ENCODE peak calls at places on chromosomes 4 and X, in five cellular contexts. Q is omental fat pad, S is epithelial cell of esophagus, B is gastrocnemius medialis, X is pancreas. R is an unnamed sample.

GRCh38 chr4:182139481-182139880 is 103.7 kb upstream of the TENM3 start:
- DNase-seq in X (no peak), B (no peak), Q (no peak), S (no peak), R (no peak)

GRCh38 chr4:7638984-7639789 is 204.5 kb upstream of the PSAPL1 start:
- DNase-seq in B (peak), S (no peak), X (no peak), Q (no peak), R (peak)

GRCh38 chr4:145842224-145842887 is 96.3 kb downstream of the ZNF827 start:
- DNase-seq in Q (no peak), S (peak), X (no peak), B (peak), R (no peak)

GRCh38 chrX:15207384-15207783 is 62.5 kb downstream of the ASB9 start:
- DNase-seq in S (no peak), B (no peak), X (no peak), Q (no peak), R (no peak)

GRCh38 chrX:70613295-70613694 is 168.7 kb downstream of the DLG3 start:
- DNase-seq in B (no peak), X (no peak), S (peak), Q (no peak), R (no peak)

GRCh38 chrX:93673869-93674271 is at the start of gene FAM133A:
- DNase-seq in Q (no peak), S (peak), X (no peak), B (no peak), R (no peak)

GRCh38 chr4:44670466-44671199 is 7.6 kb upstream of the GUF1 start:
- DNase-seq in Q (no peak), X (no peak), B (no peak), S (no peak), R (no peak)

GRCh38 chr4:138455097-138455496 is 212.9 kb upstream of the SLC7A11 start:
- DNase-seq in S (no peak), Q (no peak), B (no peak), X (no peak), R (no peak)

GRCh38 chr4:40763228-40763716 is 13.5 kb downstream of the NSUN7 start:
- DNase-seq in B (no peak), S (peak), Q (no peak), X (no peak), R (no peak)

GRCh38 chr4:174284181-174284886 is 623 bp downstream of the CEP44 start:
- DNase-seq in X (no peak), B (no peak), S (peak), Q (no peak), R (no peak)

GRCh38 chr4:54094449-54094848 is 5.5 kb upstream of the GSX2 start:
- DNase-seq in B (no peak), X (no peak), S (no peak), Q (no peak), R (no peak)

GRCh38 chr4:55635760-55636621 is at the start of gene NMU:
- DNase-seq in S (peak), Q (no peak), X (peak), B (no peak), R (peak)

GRCh38 chr4:54189140-54189539 is 40.0 kb upstream of the PDGFRA start:
- DNase-seq in B (no peak), Q (no peak), X (no peak), S (no peak), R (no peak)

GRCh38 chr4:13706130-13706529 is 78.6 kb upstream of the BOD1L1 start:
- DNase-seq in B (no peak), X (no peak), Q (no peak), S (peak), R (peak)

GRCh38 chr4:184529283-184529682 is 54.9 kb upstream of the IRF2 start:
- DNase-seq in Q (no peak), X (no peak), S (peak), B (no peak), R (peak)

GRCh38 chrX:154353172-154353843 is 21.1 kb downstream of the FLNA start:
- DNase-seq in B (no peak), S (no peak), X (peak), Q (no peak), R (no peak)

GRCh38 chr4:76251448-76252270 is at the start of gene FAM47E:
- DNase-seq in S (peak), Q (no peak), X (peak), B (peak), R (peak)
- TF ChIP-seq CTCF in S (no peak), Q (no peak), X (peak), B (peak), R (peak)

GRCh38 chr4:109798866-109799265 is 2.9 kb downstream of the CFI start:
- DNase-seq in X (no peak), S (no peak), Q (no peak), B (no peak), R (no peak)
- TF ChIP-seq CTCF in X (no peak), S (no peak), Q (no peak), B (no peak), R (no peak)

GRCh38 chr4:112951362-112951962 is 98.0 kb upstream of the ANK2 start:
- DNase-seq in Q (no peak), B (no peak), S (peak), X (no peak), R (no peak)
- TF ChIP-seq CTCF in Q (no peak), B (peak), S (peak), X (peak), R (peak)

GRCh38 chr4:163251204-163251603 is 81.2 kb downstream of the NPY1R start:
- DNase-seq in Q (no peak), X (no peak), S (peak), B (no peak), R (no peak)
- TF ChIP-seq CTCF in Q (no peak), X (no peak), S (peak), B (no peak), R (no peak)

DNA sequence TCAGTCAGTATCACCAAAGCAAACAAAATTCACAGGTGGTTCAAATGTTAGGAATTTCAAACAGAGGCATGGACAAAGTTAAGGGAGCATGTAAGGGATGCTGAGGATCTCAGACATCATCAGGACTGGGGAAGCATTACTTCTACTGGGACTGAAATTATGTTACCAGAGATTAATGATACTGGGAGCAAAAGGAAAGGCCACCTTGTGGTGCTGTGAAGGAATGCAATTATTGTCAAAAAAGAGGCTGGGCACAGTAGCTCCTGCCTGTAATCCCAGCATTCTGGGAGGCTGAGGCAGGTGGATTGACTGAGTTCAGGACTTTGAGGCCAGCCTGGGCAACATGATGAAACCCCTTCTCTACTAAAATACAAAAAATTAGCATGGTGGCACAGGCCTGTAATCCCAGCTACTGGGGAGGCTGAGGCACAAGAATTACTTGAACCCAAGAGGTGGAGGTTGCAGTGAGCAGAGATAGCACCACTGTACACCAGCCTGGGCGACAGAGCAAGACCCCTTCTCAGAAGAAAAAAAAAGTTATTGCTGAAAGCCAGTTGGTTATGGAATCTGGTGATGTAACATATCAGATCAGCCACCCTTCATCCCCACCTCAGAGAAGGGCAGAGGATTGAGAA is 954.3 kb downstream of the PCDH7 start:
- DNase-seq in Q (no peak), S (peak), B (no peak), X (no peak), R (no peak)
- TF ChIP-seq CTCF in Q (no peak), S (peak), B (no peak), X (no peak), R (peak)

DNA sequence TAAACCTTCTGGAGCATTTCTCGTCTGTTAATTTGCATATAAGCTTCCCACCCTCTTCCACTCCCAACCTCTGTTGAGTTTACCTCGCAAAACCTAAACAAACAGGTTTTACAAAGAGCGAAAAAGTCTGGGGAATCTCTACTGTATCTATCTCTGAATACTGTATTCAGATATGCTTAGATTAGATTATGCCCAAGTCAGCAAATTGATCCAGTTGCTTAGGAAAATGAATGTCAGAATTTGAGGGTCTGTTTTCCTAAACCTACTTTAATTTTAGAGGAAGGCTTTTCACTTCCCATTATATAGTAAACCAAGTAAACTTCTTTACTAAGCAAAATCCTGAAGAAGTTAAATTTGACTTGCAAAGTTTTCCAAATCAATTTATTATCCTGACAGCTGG is 6.7 kb downstream of the CCNA2 start:
- DNase-seq in Q (no peak), S (no peak), B (no peak), X (no peak), R (no peak)
- TF ChIP-seq CTCF in Q (no peak), S (no peak), B (no peak), X (no peak), R (no peak)

DNA sequence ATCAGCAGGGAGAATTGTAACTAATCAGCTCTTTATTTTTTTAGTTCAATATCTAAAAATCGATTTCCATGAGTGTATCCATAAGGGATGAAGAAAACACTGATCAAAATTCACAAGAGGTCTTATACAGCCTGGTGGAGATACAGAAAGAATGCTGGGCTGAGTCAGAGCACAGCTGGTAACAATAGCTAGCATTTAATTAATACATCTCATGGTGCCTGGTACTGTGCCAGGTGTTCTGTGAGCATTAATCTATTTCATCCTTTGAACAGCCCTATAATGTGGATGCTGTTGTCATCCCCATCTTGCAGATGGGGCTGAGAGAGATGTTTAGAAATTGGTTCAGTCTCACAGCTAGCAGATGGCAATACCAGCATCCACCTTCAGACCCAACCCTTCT is 250.9 kb upstream of the RPS6KA3 start:
- DNase-seq in S (no peak), X (no peak), Q (no peak), B (no peak), R (no peak)
- TF ChIP-seq CTCF in S (no peak), X (no peak), Q (no peak), B (no peak), R (no peak)

R was measured in RWPE2.